ENCODE peak calls at places on chromosome 16, in five cellular contexts. One of them, this sample, is unnamed.

GRCh38 chr16:17510532-17510931 is 39.8 kb upstream of the XYLT1 start:
- ATAC-seq in K562: no peak
- ATAC-seq in HepG2: no peak
- ATAC-seq in A549: no peak
- ATAC-seq in upper lobe of left lung: no peak
- ATAC-seq in this sample: no peak

GRCh38 chr16:82567203-82567602 is 59.6 kb upstream of the CDH13 start:
- ATAC-seq in K562: no peak
- ATAC-seq in HepG2: no peak
- ATAC-seq in A549: no peak
- ATAC-seq in upper lobe of left lung: no peak
- ATAC-seq in this sample: no peak

GRCh38 chr16:66028505-66029216 is 337.8 kb upstream of the CDH5 start:
- ATAC-seq in K562: no peak
- ATAC-seq in HepG2: no peak
- ATAC-seq in A549: no peak
- ATAC-seq in upper lobe of left lung: peak; percentile 90
- ATAC-seq in this sample: peak; percentile 91

GRCh38 chr16:71669926-71670536 is 44.0 kb downstream of the MARVELD3 start:
- ATAC-seq in K562: no peak
- ATAC-seq in HepG2: peak; percentile 18
- ATAC-seq in A549: peak; percentile 48
- ATAC-seq in upper lobe of left lung: no peak
- ATAC-seq in this sample: no peak

GRCh38 chr16:69072640-69072974 is 32.8 kb upstream of the HAS3 start:
- ATAC-seq in K562: no peak
- ATAC-seq in HepG2: no peak
- ATAC-seq in A549: no peak
- ATAC-seq in upper lobe of left lung: no peak
- ATAC-seq in this sample: no peak

GRCh38 chr16:589658-590159 is at the start of gene RAB40C:
- ATAC-seq in K562: peak; percentile 90
- ATAC-seq in HepG2: peak; percentile 79
- ATAC-seq in A549: peak; percentile 89
- ATAC-seq in upper lobe of left lung: peak; percentile 95
- ATAC-seq in this sample: peak; percentile 95

GRCh38 chr16:68037820-68038597 is 14.9 kb downstream of the DUS2 start:
- ATAC-seq in K562: no peak
- ATAC-seq in HepG2: no peak
- ATAC-seq in A549: no peak
- ATAC-seq in upper lobe of left lung: no peak
- ATAC-seq in this sample: no peak

GRCh38 chr16:19017179-19017578 is 33.4 kb downstream of the TMC7 start:
- ATAC-seq in K562: no peak
- ATAC-seq in HepG2: no peak
- ATAC-seq in A549: no peak
- ATAC-seq in upper lobe of left lung: no peak
- ATAC-seq in this sample: no peak

GRCh38 chr16:26204138-26204537 is 512.4 kb downstream of the HS3ST4 start:
- ATAC-seq in K562: no peak
- ATAC-seq in HepG2: no peak
- ATAC-seq in A549: no peak
- ATAC-seq in upper lobe of left lung: no peak
- ATAC-seq in this sample: no peak

GRCh38 chr16:57606147-57606846 is 22.1 kb upstream of the ADGRG1 start:
- ATAC-seq in K562: peak; percentile 7
- ATAC-seq in HepG2: no peak
- ATAC-seq in A549: no peak
- ATAC-seq in upper lobe of left lung: no peak
- ATAC-seq in this sample: no peak

GRCh38 chr16:15803608-15804007 is 53.2 kb downstream of the MYH11 start:
- ATAC-seq in K562: no peak
- ATAC-seq in HepG2: no peak
- ATAC-seq in A549: no peak
- ATAC-seq in upper lobe of left lung: no peak
- ATAC-seq in this sample: no peak

GRCh38 chr16:81448154-81449131 is 3.8 kb downstream of the CMIP start:
- ATAC-seq in K562: peak; percentile 4
- ATAC-seq in HepG2: peak; percentile 83
- ATAC-seq in A549: peak; percentile 23
- ATAC-seq in upper lobe of left lung: no peak
- ATAC-seq in this sample: no peak

GRCh38 chr16:2985457-2985856 is 5.2 kb upstream of the PKMYT1 start:
- ATAC-seq in K562: no peak
- ATAC-seq in HepG2: no peak
- ATAC-seq in A549: no peak
- ATAC-seq in upper lobe of left lung: no peak
- ATAC-seq in this sample: no peak

GRCh38 chr16:81795193-81795592 is 16.1 kb downstream of the PLCG2 start:
- ATAC-seq in K562: no peak
- ATAC-seq in HepG2: no peak
- ATAC-seq in A549: no peak
- ATAC-seq in upper lobe of left lung: no peak
- ATAC-seq in this sample: no peak

GRCh38 chr16:70747703-70748631 is 53.0 kb downstream of the VAC14 start:
- ATAC-seq in K562: no peak
- ATAC-seq in HepG2: no peak
- ATAC-seq in A549: no peak
- ATAC-seq in upper lobe of left lung: no peak
- ATAC-seq in this sample: no peak

GRCh38 chr16:71666928-71667707 is 41.1 kb downstream of the MARVELD3 start:
- ATAC-seq in K562: no peak
- ATAC-seq in HepG2: peak; percentile 83
- ATAC-seq in A549: peak; percentile 84
- ATAC-seq in upper lobe of left lung: no peak
- ATAC-seq in this sample: no peak

GRCh38 chr16:27374231-27374793 is 27.7 kb upstream of the IL21R start:
- ATAC-seq in K562: no peak
- ATAC-seq in HepG2: no peak
- ATAC-seq in A549: no peak
- ATAC-seq in upper lobe of left lung: peak; percentile 49
- ATAC-seq in this sample: no peak

GRCh38 chr16:48541108-48541786 is 68.7 kb downstream of the N4BP1 start:
- ATAC-seq in K562: no peak
- ATAC-seq in HepG2: no peak
- ATAC-seq in A549: no peak
- ATAC-seq in upper lobe of left lung: no peak
- ATAC-seq in this sample: no peak

GRCh38 chr16:54106078-54106477 is 180.5 kb downstream of the IRX3 start:
- ATAC-seq in K562: peak; percentile 47
- ATAC-seq in HepG2: no peak
- ATAC-seq in A549: no peak
- ATAC-seq in upper lobe of left lung: no peak
- ATAC-seq in this sample: no peak

GRCh38 chr16:8572063-8572918 is 18.0 kb downstream of the TMEM114 start:
- ATAC-seq in K562: no peak
- ATAC-seq in HepG2: no peak
- ATAC-seq in A549: no peak
- ATAC-seq in upper lobe of left lung: no peak
- ATAC-seq in this sample: no peak

GRCh38 chr16:3214904-3215600 is 19.9 kb downstream of the ZNF200 start:
- ATAC-seq in K562: no peak
- ATAC-seq in HepG2: no peak
- ATAC-seq in A549: no peak
- ATAC-seq in upper lobe of left lung: no peak
- ATAC-seq in this sample: no peak

GRCh38 chr16:75224281-75224680 is 5.5 kb downstream of the CTRB1 start:
- ATAC-seq in K562: no peak
- ATAC-seq in HepG2: peak; percentile 29
- ATAC-seq in A549: peak; percentile 22
- ATAC-seq in upper lobe of left lung: no peak
- ATAC-seq in this sample: no peak

GRCh38 chr16:14420721-14421488 is 209.2 kb downstream of the PARN start:
- ATAC-seq in K562: peak; percentile 71
- ATAC-seq in HepG2: peak; percentile 94
- ATAC-seq in A549: no peak
- ATAC-seq in upper lobe of left lung: no peak
- ATAC-seq in this sample: no peak

GRCh38 chr16:17109413-17109812 is 361.3 kb downstream of the XYLT1 start:
- ATAC-seq in K562: no peak
- ATAC-seq in HepG2: no peak
- ATAC-seq in A549: no peak
- ATAC-seq in upper lobe of left lung: no peak
- ATAC-seq in this sample: no peak

GRCh38 chr16:87535855-87536794 is 43.3 kb upstream of the ZCCHC14 start:
- ATAC-seq in K562: no peak
- ATAC-seq in HepG2: peak; percentile 86
- ATAC-seq in A549: no peak
- ATAC-seq in upper lobe of left lung: no peak
- ATAC-seq in this sample: no peak

GRCh38 chr16:1713933-1714332 is 7.9 kb downstream of the MAPK8IP3 start:
- ATAC-seq in K562: no peak
- ATAC-seq in HepG2: no peak
- ATAC-seq in A549: no peak
- ATAC-seq in upper lobe of left lung: no peak
- ATAC-seq in this sample: no peak

GRCh38 chr16:67934306-67935095 is 2.1 kb downstream of the PSMB10 start:
- ATAC-seq in K562: peak; percentile 16
- ATAC-seq in HepG2: peak; percentile 3
- ATAC-seq in A549: no peak
- ATAC-seq in upper lobe of left lung: no peak
- ATAC-seq in this sample: no peak

GRCh38 chr16:86170720-86171119 is 271.8 kb downstream of the IRF8 start:
- ATAC-seq in K562: no peak
- ATAC-seq in HepG2: no peak
- ATAC-seq in A549: no peak
- ATAC-seq in upper lobe of left lung: no peak
- ATAC-seq in this sample: no peak

GRCh38 chr16:76428858-76429257 is 151.7 kb downstream of the CNTNAP4 start:
- ATAC-seq in K562: no peak
- ATAC-seq in HepG2: peak; percentile 87
- ATAC-seq in A549: peak; percentile 33
- ATAC-seq in upper lobe of left lung: no peak
- ATAC-seq in this sample: no peak

GRCh38 chr16:87160218-87160617 is 157.0 kb downstream of the C16orf95 start:
- ATAC-seq in K562: no peak
- ATAC-seq in HepG2: peak; percentile 43
- ATAC-seq in A549: no peak
- ATAC-seq in upper lobe of left lung: peak; percentile 12
- ATAC-seq in this sample: no peak

GRCh38 chr16:82638095-82638798 is 11.5 kb downstream of the CDH13 start:
- ATAC-seq in K562: no peak
- ATAC-seq in HepG2: no peak
- ATAC-seq in A549: no peak
- ATAC-seq in upper lobe of left lung: no peak
- ATAC-seq in this sample: no peak

GRCh38 chr16:11620243-11621003 is 33.7 kb upstream of the LITAF start:
- ATAC-seq in K562: no peak
- ATAC-seq in HepG2: no peak
- ATAC-seq in A549: no peak
- ATAC-seq in upper lobe of left lung: no peak
- ATAC-seq in this sample: no peak
- TF ChIP-seq EP300 in K562: no peak
- TF ChIP-seq EP300 in HepG2: no peak
- TF ChIP-seq EP300 in A549: no peak
- TF ChIP-seq EP300 in upper lobe of left lung: no peak
- TF ChIP-seq EP300 in this sample: no peak

DNA sequence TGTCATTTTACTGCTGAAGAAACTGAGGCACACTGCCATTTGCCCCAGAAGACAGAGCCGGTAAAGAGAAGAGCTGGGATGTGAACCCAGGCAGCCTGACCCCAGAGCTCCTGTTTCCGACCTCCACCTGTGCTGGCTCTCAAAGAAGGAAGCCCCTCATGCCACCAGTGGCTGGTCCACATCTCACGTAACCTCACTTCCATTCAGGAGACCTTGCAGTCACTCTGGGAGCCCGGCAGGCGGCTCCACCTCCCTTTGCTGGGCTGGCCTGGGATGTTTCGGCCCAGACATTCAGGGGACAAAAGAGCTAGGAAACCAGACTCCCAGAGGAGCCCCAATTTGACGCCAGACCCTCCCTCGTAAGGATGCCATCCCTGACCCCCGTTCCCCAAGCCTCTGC is 2.9 kb downstream of the TAF1C start:
- ATAC-seq in K562: no peak
- ATAC-seq in HepG2: no peak
- ATAC-seq in A549: peak; percentile 62
- ATAC-seq in upper lobe of left lung: no peak
- ATAC-seq in this sample: no peak
- TF ChIP-seq CTCF in K562: no peak
- TF ChIP-seq CTCF in HepG2: no peak
- TF ChIP-seq CTCF in A549: peak; percentile 61
- TF ChIP-seq CTCF in upper lobe of left lung: no peak
- TF ChIP-seq CTCF in this sample: no peak

DNA sequence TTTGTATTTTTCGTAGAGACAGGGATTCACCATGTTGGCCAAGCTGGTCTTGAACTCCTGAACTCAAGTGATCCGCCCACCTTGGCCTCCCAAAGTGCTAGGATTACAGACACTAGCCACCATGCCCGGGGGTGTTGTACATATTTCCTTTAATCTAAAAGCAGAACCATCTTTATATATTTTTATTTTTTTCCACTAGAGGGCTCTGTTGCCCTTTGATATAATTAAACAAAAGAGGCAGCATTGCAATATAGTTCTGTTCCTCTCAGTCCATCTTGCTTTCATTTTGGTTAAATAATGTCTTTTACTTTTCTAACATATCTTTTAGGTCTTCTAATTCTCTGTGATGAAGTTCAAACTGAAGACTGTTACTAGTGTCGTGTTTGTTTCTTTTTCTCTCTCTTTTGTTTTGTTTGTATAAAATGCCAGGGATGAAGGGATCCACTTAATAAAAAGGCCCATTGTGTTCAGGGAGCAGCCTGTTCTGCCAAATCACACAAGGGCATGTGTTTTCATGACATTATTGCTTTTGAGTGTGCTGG is 23.4 kb downstream of the WWOX start:
- ATAC-seq in K562: peak; percentile 90
- ATAC-seq in HepG2: peak; percentile 86
- ATAC-seq in A549: peak; percentile 88
- ATAC-seq in upper lobe of left lung: peak; percentile 87
- ATAC-seq in this sample: peak; percentile 62
- TF ChIP-seq EP300 in K562: no peak
- TF ChIP-seq EP300 in HepG2: no peak
- TF ChIP-seq EP300 in A549: no peak
- TF ChIP-seq EP300 in upper lobe of left lung: no peak
- TF ChIP-seq EP300 in this sample: no peak

GRCh38 chr16:10997485-10997884 is 53.1 kb downstream of the CLEC16A start:
- ATAC-seq in K562: no peak
- ATAC-seq in HepG2: no peak
- ATAC-seq in A549: no peak
- ATAC-seq in upper lobe of left lung: no peak
- ATAC-seq in this sample: no peak
- TF ChIP-seq CTCF in K562: no peak
- TF ChIP-seq CTCF in HepG2: no peak
- TF ChIP-seq CTCF in A549: no peak
- TF ChIP-seq CTCF in upper lobe of left lung: no peak
- TF ChIP-seq CTCF in this sample: no peak

This sample was measured in gastroesophageal sphincter.